ENCODE peak calls at places on chromosomes 12 and 14, in four cellular contexts. R is WTC11, H is HepG2, I is K562. E is an unnamed sample.

GRCh38 chr12:43233861-43234260 is 318.1 kb downstream of the ADAMTS20 start:
- DNase-seq in H (no peak), I (no peak), R (no peak), E (no peak)

GRCh38 chr12:57553343-57554202 is 3.7 kb downstream of the KIF5A start:
- DNase-seq in I (no peak), R (no peak), H (no peak), E (no peak)

GRCh38 chr12:12534134-12534866 is 28.4 kb downstream of the DUSP16 start:
- DNase-seq in R (no peak), I (peak; percentile 31), H (peak; percentile 19), E (no peak)

GRCh38 chr14:99615497-99616245 is 11.7 kb upstream of the CCDC85C start:
- DNase-seq in I (no peak), H (no peak), R (no peak), E (no peak)

GRCh38 chr14:63853831-63854293 is 1.1 kb downstream of the SYNE2 start:
- DNase-seq in I (no peak), R (peak; percentile 30), H (peak; percentile 20), E (no peak)

GRCh38 chr12:117968826-117969659 is at the start of gene KSR2:
- DNase-seq in I (peak; percentile 6), H (peak; percentile 13), R (peak; percentile 90), E (no peak)

GRCh38 chr14:51208982-51209381 is 31.1 kb upstream of the TMX1 start:
- DNase-seq in R (no peak), H (no peak), I (no peak), E (no peak)

GRCh38 chr12:57840701-57841100 is 5.8 kb downstream of the CTDSP2 start:
- DNase-seq in I (peak; percentile 68), H (peak; percentile 73), R (no peak), E (no peak)

GRCh38 chr14:60094306-60094897 is 2.7 kb downstream of the PCNX4 start:
- DNase-seq in H (peak; percentile 90), I (peak; percentile 77), R (no peak), E (no peak)

GRCh38 chr14:74501135-74501614 is 7.6 kb downstream of the ISCA2 start:
- DNase-seq in H (peak; percentile 52), I (peak; percentile 60), R (peak; percentile 79), E (no peak)

GRCh38 chr12:57908511-57908910 is 32.9 kb upstream of the ATP23 start:
- DNase-seq in I (no peak), R (no peak), H (no peak), E (no peak)

GRCh38 chr14:70086685-70087379 is 101.9 kb downstream of the SLC8A3 start:
- DNase-seq in H (peak; percentile 14), R (peak; percentile 30), I (peak; percentile 53), E (no peak)

DNA sequence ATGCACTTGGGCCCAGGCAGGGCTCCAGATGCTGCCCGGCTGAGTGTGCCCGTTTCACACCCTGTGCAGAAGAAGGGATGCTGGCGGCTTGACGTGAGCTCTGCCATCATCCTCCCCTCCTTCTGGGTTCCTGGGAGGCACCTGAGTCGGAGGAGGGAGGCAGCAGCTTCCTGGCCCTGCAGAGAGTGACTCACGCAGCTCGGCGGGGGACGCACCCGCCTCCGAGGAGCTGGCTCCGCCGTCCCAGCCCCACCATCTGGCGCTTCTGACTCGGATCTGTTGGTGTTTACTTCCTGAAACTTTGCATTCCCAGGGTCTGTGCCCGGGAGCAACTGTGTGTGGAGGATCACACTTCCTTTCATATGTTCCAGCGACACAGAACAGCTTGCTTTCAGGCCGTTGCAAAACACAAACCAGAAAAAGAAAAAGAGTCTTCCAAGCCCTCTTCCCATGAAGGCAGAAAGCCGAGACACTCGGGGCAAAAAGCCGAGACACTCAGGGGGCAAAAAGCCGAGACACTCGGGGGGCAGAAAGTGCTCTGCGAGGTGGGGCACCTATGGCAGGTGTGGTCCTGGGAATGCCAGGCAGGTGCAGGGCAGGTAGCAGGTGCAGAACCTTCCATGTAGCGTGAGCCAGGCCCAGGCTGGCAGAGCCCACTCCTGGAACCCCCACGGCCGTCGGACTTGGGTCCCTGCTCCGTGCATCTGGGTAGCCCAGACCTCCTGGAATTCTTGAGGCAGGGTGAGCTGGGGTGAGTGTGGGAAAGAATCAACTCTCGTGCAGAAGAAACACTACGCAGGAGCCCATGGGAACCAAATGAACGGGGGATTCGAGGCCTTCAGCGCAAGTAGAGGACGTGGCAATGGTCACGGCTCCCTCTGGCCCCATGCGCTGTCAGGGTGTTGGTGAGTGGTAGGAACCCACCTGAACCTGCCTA is 27.6 kb upstream of the GALNT9 start:
- DNase-seq in H (no peak), I (peak; percentile 23), R (no peak), E (no peak)
- TF ChIP-seq CREM in H (no peak), I (no peak), R (no peak), E (no peak)

GRCh38 chr12:47038270-47038748 is 41.1 kb upstream of the PCED1B start:
- DNase-seq in R (no peak), I (no peak), H (no peak), E (no peak)

GRCh38 chr12:47035459-47035858 is 44.0 kb upstream of the PCED1B start:
- DNase-seq in I (no peak), H (no peak), R (no peak), E (no peak)

GRCh38 chr12:47041327-47041726 is 38.1 kb upstream of the PCED1B start:
- DNase-seq in R (no peak), I (no peak), H (no peak), E (no peak)

GRCh38 chr12:47039756-47040155 is 39.7 kb upstream of the PCED1B start:
- DNase-seq in H (no peak), R (no peak), I (no peak), E (no peak)

DNA sequence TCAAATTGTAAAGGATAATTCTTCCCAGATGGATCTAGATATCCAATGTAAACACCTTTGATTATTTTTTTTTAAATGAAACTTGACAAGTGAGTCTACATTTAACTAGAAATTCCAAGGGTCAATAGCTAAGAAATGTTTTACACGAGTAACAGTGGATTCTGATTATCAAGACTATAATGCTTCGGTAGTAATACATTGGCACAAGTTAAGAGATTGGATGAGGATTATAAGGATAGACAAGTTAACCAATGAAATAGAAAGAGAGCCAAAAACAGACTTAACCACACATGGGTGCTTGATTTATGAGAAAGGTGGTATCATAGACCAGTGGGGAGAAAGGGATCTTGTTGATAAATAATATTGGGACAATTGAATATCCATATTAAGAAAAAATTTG is 40.3 kb upstream of the PCED1B start:
- DNase-seq in R (no peak), I (no peak), H (no peak), E (no peak)
- TF ChIP-seq CREM in R (no peak), I (no peak), H (no peak), E (no peak)

DNA sequence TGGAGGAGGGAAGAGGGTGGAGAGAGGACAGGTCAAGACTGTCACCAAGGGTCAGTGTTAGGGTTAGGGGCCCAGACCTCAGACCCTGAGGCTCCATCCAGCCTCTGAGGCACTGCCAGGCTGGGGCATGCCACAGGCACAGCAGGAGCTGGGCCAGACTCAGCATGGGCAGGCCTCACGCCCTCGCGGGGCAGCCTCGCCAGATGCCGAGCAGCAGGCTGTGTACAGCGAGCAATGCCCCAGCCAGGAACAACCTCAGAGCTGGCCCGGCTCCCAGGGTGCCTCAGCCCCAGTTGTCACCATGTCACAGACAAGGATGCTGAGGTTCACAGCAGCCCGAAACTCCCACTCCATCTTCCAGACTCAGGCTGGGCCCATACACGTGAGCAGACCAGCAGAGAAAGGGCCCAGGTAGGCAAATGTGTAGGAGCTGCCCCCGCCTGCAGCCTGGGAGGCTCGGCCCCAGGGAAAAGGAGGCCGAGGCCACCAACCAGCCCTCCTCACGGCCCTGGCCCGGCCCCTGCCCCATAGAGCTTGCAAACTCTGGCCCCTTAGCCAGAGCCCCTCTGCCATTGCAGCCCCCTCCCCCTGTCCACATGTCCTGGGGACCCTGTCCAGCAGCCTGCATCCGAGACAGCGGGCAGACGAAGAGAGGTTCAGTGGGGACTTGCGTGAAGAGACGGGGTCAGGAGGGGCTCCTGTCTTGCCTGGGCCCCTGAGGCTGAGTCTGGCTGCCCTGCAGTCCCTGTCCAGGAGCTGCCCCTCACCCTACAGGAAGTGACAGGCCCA is 7.5 kb downstream of the C14orf180 start:
- DNase-seq in H (no peak), R (no peak), I (no peak), E (no peak)
- TF ChIP-seq CREM in H (no peak), R (no peak), I (no peak), E (no peak)

DNA sequence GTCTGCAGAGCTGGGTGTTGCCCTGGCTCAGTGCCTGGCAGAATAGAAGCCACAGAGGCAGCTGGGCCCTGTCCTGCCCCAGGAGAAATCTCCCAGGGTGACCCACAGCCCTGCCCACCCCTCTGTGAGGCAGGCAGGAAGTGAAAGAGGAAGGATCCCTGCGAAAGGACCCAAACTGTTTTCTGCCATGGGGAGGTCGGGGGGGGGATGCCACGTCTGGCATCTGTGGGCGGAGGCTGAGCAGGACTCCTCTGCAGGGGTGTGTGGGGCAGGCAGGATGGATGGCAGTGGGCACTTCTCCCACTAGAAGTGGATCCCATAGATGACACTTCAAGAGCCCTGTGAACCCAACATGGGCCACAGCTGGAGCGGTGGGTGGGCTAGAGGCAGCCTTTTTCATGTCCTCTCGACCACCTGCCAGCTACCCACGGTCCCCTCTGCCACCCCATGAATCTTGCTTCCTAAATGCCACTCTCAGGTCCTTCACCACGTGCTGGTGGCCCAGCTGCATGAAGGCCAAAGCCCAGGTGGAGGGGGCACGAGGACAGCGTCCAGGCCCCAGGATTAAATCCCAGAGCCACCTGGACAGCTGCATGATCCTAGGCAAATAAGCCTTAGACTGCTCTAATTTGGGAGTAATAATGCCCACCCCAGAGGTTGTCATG is 3.6 kb downstream of the PAPLN start:
- DNase-seq in H (no peak), I (no peak), R (no peak), E (no peak)
- TF ChIP-seq CREM in H (no peak), I (no peak), R (no peak), E (no peak)

DNA sequence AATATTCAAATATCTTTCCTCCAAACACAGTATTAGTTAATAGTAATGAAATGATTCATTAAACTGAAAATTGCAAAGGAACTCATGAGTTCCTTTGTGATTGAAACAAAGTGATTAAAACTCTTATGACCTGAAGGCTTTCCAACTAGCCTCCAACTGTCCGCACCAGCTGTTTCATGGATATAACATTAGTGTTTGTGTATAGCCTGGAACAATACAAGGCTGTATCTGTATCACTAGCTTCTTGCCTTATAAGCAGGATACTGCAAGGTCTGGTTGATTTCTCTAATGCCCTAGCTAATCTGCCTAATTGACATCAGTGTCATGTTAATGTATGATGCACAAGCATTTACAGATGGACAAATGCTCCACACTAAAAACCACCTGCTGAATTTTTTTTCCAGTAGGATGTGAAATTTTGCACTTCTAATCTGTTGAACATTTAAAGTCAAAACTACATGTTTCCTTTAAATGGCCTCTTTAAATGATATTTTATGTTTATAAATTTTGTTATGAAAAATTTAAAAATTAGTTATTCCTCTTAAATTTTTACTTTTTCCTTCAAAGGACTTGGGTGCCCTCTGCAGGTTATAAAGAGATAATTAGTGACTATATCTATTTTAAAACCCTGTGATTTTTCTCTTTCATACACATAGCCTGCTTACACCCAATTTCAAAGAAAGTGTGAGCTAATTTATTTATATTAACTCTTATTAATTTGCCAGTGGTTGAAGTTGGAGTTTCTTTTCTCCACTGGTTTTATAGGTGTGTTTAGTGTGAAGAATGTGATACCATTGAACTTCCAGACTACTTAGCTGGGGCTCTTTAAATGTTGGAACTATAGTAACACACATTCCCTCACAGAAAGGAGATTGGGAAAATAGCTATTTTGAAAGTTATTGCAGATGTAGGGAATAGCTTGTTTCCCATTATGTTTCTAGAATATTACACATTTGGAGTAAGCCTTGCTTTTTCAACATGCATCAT is 25.4 kb downstream of the AP5M1 start:
- DNase-seq in I (no peak), H (no peak), R (no peak), E (no peak)
- TF ChIP-seq CREM in I (no peak), H (no peak), R (no peak), E (no peak)

GRCh38 chr12:9731797-9732196 is 1.1 kb downstream of the CLECL1 start:
- DNase-seq in R (no peak), I (no peak), H (no peak), E (no peak)

GRCh38 chr12:9730591-9730990 is 2.3 kb downstream of the CLECL1 start:
- DNase-seq in H (no peak), I (no peak), R (no peak), E (no peak)

GRCh38 chr12:9732966-9733461 is at the start of gene CLECL1:
- DNase-seq in R (no peak), H (no peak), I (no peak), E (no peak)

GRCh38 chr12:9730011-9730410 is 2.9 kb downstream of the CLECL1 start:
- DNase-seq in R (no peak), I (no peak), H (no peak), E (no peak)

GRCh38 chr12:9731393-9731792 is 1.5 kb downstream of the CLECL1 start:
- DNase-seq in I (no peak), R (no peak), H (no peak), E (no peak)
- TF ChIP-seq CREM in I (no peak), R (no peak), H (no peak), E (no peak)

E was measured in GM12878.